ENCODE peak calls at places on chromosome 4, in seven cellular contexts. E, F, G, M, W, B and R are unnamed samples.
A peak's percentile ranks its signal among the peaks of the same experiment; 100 is the strongest.

GRCh38 chr4:28259951-28260350 is 1399.3 kb downstream of the STIM2 start:
- DNase-seq in E (no peak), F (no peak), G (no peak), M (no peak), W (no peak), B (no peak), R (no peak)

GRCh38 chr4:73718375-73719373 is 21.7 kb upstream of the CXCL8 start:
- DNase-seq in E (peak; percentile 76), F (no peak), G (no peak), M (no peak), W (peak; percentile 47), B (peak; percentile 27), R (no peak)

GRCh38 chr4:52102587-52102986 is 51.5 kb downstream of the SPATA18 start:
- DNase-seq in E (peak; percentile 42), F (no peak), G (no peak), M (no peak), W (peak; percentile 86), B (peak; percentile 33), R (peak; percentile 91)

GRCh38 chr4:83252782-83253405 is 31.7 kb downstream of the COQ2 start:
- DNase-seq in E (peak; percentile 13), F (no peak), G (peak; percentile 78), M (peak; percentile 54), W (peak; percentile 66), B (peak; percentile 38), R (peak; percentile 51)

GRCh38 chr4:169208516-169208915 is 62.2 kb downstream of the SH3RF1 start:
- DNase-seq in E (peak; percentile 52), F (no peak), G (no peak), M (no peak), W (peak; percentile 68), B (peak; percentile 79), R (no peak)

GRCh38 chr4:153781717-153782416 is 7.0 kb downstream of the SFRP2 start:
- DNase-seq in E (peak; percentile 39), F (no peak), G (peak; percentile 29), M (no peak), W (peak; percentile 94), B (peak; percentile 91), R (no peak)

GRCh38 chr4:121541696-121542095 is 155.1 kb downstream of the ANXA5 start:
- DNase-seq in E (no peak), F (no peak), G (no peak), M (no peak), W (no peak), B (no peak), R (peak; percentile 60)

GRCh38 chr4:10116625-10117423 is at the start of gene WDR1:
- DNase-seq in E (peak; percentile 89), F (peak; percentile 97), G (peak; percentile 95), M (peak; percentile 96), W (peak; percentile 91), B (peak; percentile 94), R (peak; percentile 88)

GRCh38 chr4:15318621-15319348 is 109.0 kb upstream of the C1QTNF7 start:
- DNase-seq in E (no peak), F (no peak), G (no peak), M (no peak), W (no peak), B (no peak), R (no peak)

GRCh38 chr4:149638073-149638472 is 177.6 kb downstream of the IQCM start:
- DNase-seq in E (peak; percentile 73), F (no peak), G (no peak), M (no peak), W (peak; percentile 49), B (no peak), R (peak; percentile 86)

GRCh38 chr4:120066182-120066524 is 495 bp downstream of the MAD2L1 start:
- DNase-seq in E (peak; percentile 58), F (no peak), G (no peak), M (no peak), W (no peak), B (no peak), R (no peak)

GRCh38 chr4:18630218-18631110 is 608.9 kb upstream of the LCORL start:
- DNase-seq in E (no peak), F (no peak), G (no peak), M (no peak), W (no peak), B (no peak), R (no peak)

GRCh38 chr4:34953145-34953799 is 1291.0 kb downstream of the ARAP2 start:
- DNase-seq in E (no peak), F (no peak), G (peak; percentile 76), M (no peak), W (no peak), B (no peak), R (no peak)
- TF ChIP-seq CTCF in E (no peak), F (no peak), G (peak; percentile 54), M (no peak), W (no peak), B (no peak), R (peak; percentile 38)

DNA sequence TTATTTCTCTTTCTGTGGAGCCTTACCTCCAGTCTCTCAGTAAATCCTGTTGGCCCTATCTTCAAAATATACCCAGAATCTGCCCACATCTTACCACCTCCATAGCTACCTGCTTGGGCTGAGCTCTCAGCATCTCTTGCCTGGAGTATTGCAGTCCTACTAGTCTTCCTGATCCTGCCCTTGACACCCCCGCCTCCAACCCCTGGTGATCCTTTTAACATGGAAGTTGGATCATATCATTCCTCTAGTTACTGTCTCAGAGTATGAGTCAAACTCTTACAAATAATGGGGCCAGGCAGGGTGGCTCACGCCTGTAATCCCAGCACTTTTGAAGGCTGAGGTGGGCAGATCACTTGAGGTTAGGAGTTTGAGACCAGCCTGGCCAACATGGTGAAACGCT is 43.1 kb upstream of the SETD7 start:
- DNase-seq in E (no peak), F (no peak), G (no peak), M (no peak), W (no peak), B (no peak), R (no peak)
- TF ChIP-seq CTCF in E (no peak), F (no peak), G (no peak), M (no peak), W (no peak), B (no peak), R (no peak)

DNA sequence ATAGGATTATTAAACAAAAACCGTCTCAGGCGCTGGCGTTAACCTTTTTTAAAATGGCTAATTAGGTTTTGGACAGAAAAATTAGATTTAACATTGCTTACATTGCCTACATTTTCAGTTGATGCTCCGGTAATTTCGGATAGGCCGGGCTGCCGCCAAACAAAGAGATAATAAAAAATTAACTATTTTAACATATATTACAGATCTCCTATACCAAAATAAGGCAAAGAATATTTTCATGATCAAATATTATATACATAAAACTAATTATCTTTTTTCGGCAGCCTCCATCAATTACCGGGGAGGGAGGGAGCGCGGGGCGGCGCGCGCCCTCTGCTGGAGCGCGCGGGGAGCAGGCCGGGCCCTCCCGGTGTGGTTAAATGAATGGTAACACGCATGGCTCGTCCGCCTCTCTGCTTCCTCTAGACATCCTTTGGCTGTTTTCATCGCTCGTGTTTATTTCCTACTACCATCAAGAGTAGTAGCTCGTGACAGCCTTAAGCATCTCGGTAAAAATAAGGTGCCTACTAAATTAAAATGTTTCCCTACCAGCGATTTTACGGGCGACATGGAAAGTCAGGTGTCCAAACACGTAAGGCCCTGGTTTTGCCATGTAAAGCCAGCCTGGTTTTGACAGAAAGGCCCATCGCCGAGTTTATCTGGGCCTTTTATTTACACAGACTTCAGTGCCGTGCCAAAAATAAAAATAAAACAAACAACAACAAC is 52.4 kb upstream of the TMEM33 start:
- DNase-seq in E (no peak), F (no peak), G (peak; percentile 48), M (peak; percentile 39), W (peak; percentile 25), B (peak; percentile 26), R (no peak)
- TF ChIP-seq CTCF in E (peak; percentile 79), F (peak; percentile 96), G (peak; percentile 99), M (peak; percentile 62), W (no peak), B (peak; percentile 82), R (peak; percentile 93)

DNA sequence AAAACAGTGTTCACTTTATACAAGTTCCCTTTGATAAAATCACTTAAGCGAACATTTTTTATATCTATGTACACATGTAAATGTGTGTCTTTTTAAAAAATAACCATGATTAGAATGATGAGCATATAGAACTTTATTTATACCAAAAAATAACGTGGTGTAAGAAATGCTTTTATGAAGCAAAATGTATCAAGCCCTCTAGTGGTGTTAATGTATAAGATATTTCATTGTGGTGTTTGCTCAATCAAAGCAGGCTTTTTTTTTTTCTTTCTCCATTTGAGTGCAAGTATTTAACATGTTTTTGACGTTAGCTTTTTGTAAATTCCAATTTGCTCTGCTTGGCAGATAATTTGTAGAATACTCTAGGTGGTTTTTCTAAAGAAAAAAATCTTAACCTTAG is 2092.4 kb upstream of the TENM3 start:
- DNase-seq in E (no peak), F (no peak), G (no peak), M (no peak), W (no peak), B (no peak), R (no peak)
- TF ChIP-seq CTCF in E (peak; percentile 49), F (no peak), G (peak; percentile 67), M (no peak), W (peak; percentile 18), B (no peak), R (peak; percentile 59)